ENCODE peak calls at places on chromosomes 3 and 15, in six cellular contexts. G is stimulated activated CD4-positive, alpha-beta T cell treated with anti-CD3 and anti-CD28 coated beads, TNF-alpha, amount 100 ng/mL, for 24 hours; M is DMS153; R is NCI-H1436; H is osteocyte; I is GM12864. P is an unnamed sample.

GRCh38 chr3:107429330-107430181 is 52.3 kb downstream of the CCDC54 start:
- DNase-seq in G (no peak), M (peak), H (peak), R (peak), I (no peak), P (no peak)

GRCh38 chr3:115469649-115470048 is 153.7 kb upstream of the GAP43 start:
- DNase-seq in M (peak), I (no peak), G (no peak), R (peak), H (no peak), P (peak)

GRCh38 chr3:149969110-149969944 is 1.4 kb downstream of the PFN2 start:
- DNase-seq in H (no peak), G (no peak), R (peak), M (peak), I (no peak), P (no peak)

GRCh38 chr15:66654718-66655375 is 47.2 kb upstream of the SMAD6 start:
- DNase-seq in R (no peak), G (no peak), M (no peak), I (no peak), H (no peak), P (no peak)

GRCh38 chr15:34753236-34753894 is 1.4 kb downstream of the GJD2 start:
- DNase-seq in M (no peak), I (no peak), G (no peak), H (peak), R (no peak), P (no peak)

GRCh38 chr3:136994772-136995516 is 37.2 kb downstream of the IL20RB start:
- DNase-seq in G (no peak), I (no peak), M (peak), H (no peak), R (peak), P (no peak)

GRCh38 chr3:177729939-177730700 is 532.8 kb upstream of the TBL1XR1 start:
- DNase-seq in R (peak), M (no peak), I (no peak), G (no peak), H (no peak), P (no peak)

GRCh38 chr3:59809750-59810444 is 760.1 kb upstream of the CFAP20DC start:
- DNase-seq in G (no peak), R (peak), M (no peak), H (no peak), I (no peak), P (no peak)

GRCh38 chr3:51391566-51392300 is 648 bp downstream of the RBM15B start:
- DNase-seq in R (no peak), M (no peak), I (no peak), H (no peak), G (no peak), P (no peak)

GRCh38 chr3:23735062-23735461 is 70.7 kb upstream of the UBE2E1 start:
- DNase-seq in I (no peak), R (no peak), G (no peak), H (no peak), M (no peak), P (no peak)

GRCh38 chr3:103991461-103992115 is 1375.1 kb upstream of the ALCAM start:
- DNase-seq in I (no peak), H (no peak), R (no peak), M (no peak), G (no peak), P (no peak)

GRCh38 chr3:175270199-175270837 is 411.2 kb downstream of the NAALADL2 start:
- DNase-seq in G (no peak), M (peak), I (no peak), H (no peak), R (peak), P (no peak)

GRCh38 chr3:26091096-26091495 is 301.2 kb downstream of the OXSM start:
- DNase-seq in M (no peak), G (no peak), R (no peak), I (no peak), H (no peak), P (no peak)

GRCh38 chr3:160554980-160555379 is 10.4 kb downstream of the KPNA4 start:
- DNase-seq in M (no peak), I (no peak), R (no peak), G (no peak), H (no peak), P (no peak)

GRCh38 chr3:157087398-157088132 is 72.4 kb downstream of the CCNL1 start:
- DNase-seq in R (no peak), H (no peak), M (no peak), G (no peak), I (no peak), P (no peak)

GRCh38 chr3:187641319-187641976 is 28.7 kb downstream of the SST start:
- DNase-seq in I (no peak), R (peak), M (peak), H (no peak), G (no peak), P (no peak)

GRCh38 chr15:98671060-98672008 is 23.0 kb downstream of the IGF1R start:
- DNase-seq in M (no peak), H (no peak), G (no peak), I (no peak), R (no peak), P (no peak)

GRCh38 chr3:194464692-194465091 is 22.1 kb downstream of the ATP13A3 start:
- DNase-seq in I (no peak), G (no peak), R (no peak), H (no peak), M (no peak), P (no peak)

GRCh38 chr3:102225407-102226132 is 209.2 kb upstream of the ZPLD1 start:
- DNase-seq in M (peak), I (no peak), H (no peak), G (no peak), R (peak), P (peak)

GRCh38 chr3:43490640-43491185 is 131.1 kb downstream of the ANO10 start:
- DNase-seq in R (no peak), G (no peak), H (no peak), M (no peak), I (no peak), P (no peak)

GRCh38 chr3:42063886-42064285 is 27.3 kb upstream of the TRAK1 start:
- DNase-seq in G (no peak), R (no peak), M (no peak), H (peak), I (no peak), P (no peak)

GRCh38 chr3:144556392-144556791 is 584.8 kb downstream of the DIPK2A start:
- DNase-seq in H (no peak), R (no peak), I (no peak), G (no peak), M (no peak), P (peak)

GRCh38 chr3:38112378-38112761 is 24.6 kb downstream of the ACAA1 start:
- DNase-seq in I (no peak), G (no peak), M (no peak), R (no peak), H (no peak), P (no peak)

GRCh38 chr15:83714888-83715287 is 61.0 kb downstream of the ADAMTSL3 start:
- DNase-seq in M (no peak), I (no peak), H (no peak), R (no peak), G (no peak), P (no peak)

GRCh38 chr3:48614044-48614443 is 4.6 kb upstream of the UQCRC1 start:
- DNase-seq in R (no peak), H (no peak), I (no peak), G (no peak), M (no peak), P (no peak)

GRCh38 chr15:87634361-87634760 is 622.2 kb downstream of the NTRK3 start:
- DNase-seq in G (no peak), H (no peak), R (no peak), I (no peak), M (no peak), P (no peak)

GRCh38 chr3:71478568-71478967 is 105.0 kb downstream of the FOXP1 start:
- DNase-seq in M (no peak), G (peak), H (no peak), I (no peak), R (no peak), P (no peak)

GRCh38 chr3:170593634-170594033 is 7.8 kb upstream of the SLC7A14 start:
- DNase-seq in I (no peak), M (no peak), H (no peak), R (no peak), G (no peak), P (no peak)

P was measured in GM12878.